ENCODE peak calls at places on chromosomes 5 and 9, in five cellular contexts. M is fibroblast of pulmonary artery, R is ovary, G is transverse colon, X is lung. W is an unnamed sample.

GRCh38 chr9:107856633-107857032 is 367.1 kb upstream of the KLF4 start:
- DNase-seq in M (no peak), R (no peak), G (no peak), X (no peak), W (no peak)

GRCh38 chr9:109755040-109755439 is 25.0 kb upstream of the PALM2AKAP2 start:
- DNase-seq in M (no peak), R (no peak), G (no peak), X (no peak), W (no peak)

GRCh38 chr9:26789959-26790358 is 102.6 kb downstream of the CAAP1 start:
- DNase-seq in M (no peak), R (no peak), G (no peak), X (no peak), W (peak; percentile 55)

GRCh38 chr5:176726746-176727527 is 79.7 kb downstream of the TSPAN17 start:
- DNase-seq in M (no peak), R (no peak), G (no peak), X (no peak), W (no peak)

GRCh38 chr5:98425626-98426025 is 347.8 kb upstream of the RGMB start:
- DNase-seq in M (no peak), R (no peak), G (no peak), X (no peak), W (no peak)

GRCh38 chr9:133075925-133076324 is 14.1 kb downstream of the CEL start:
- DNase-seq in M (peak; percentile 78), R (no peak), G (no peak), X (no peak), W (peak; percentile 36)

GRCh38 chr5:10695759-10696543 is 65.1 kb downstream of the DAP start:
- DNase-seq in M (no peak), R (no peak), G (no peak), X (no peak), W (no peak)

GRCh38 chr5:72243706-72244105 is 76.3 kb downstream of the MRPS27 start:
- DNase-seq in M (no peak), R (no peak), G (no peak), X (no peak), W (no peak)

GRCh38 chr5:16596541-16596940 is 20.3 kb downstream of the RETREG1 start:
- DNase-seq in M (no peak), R (no peak), G (no peak), X (no peak), W (peak; percentile 32)

GRCh38 chr9:127534931-127535330 is 77.1 kb upstream of the STXBP1 start:
- DNase-seq in M (no peak), R (no peak), G (no peak), X (no peak), W (peak; percentile 71)

GRCh38 chr5:165573445-165573844 is 2068.0 kb downstream of the MAT2B start:
- DNase-seq in M (no peak), R (no peak), G (no peak), X (no peak), W (no peak)

GRCh38 chr5:143349127-143349526 is 54.4 kb downstream of the NR3C1 start:
- DNase-seq in M (no peak), R (no peak), G (no peak), X (no peak), W (no peak)

GRCh38 chr9:130036099-130036498 is 6.9 kb downstream of the FNBP1 start:
- DNase-seq in M (peak; percentile 44), R (no peak), G (no peak), X (no peak), W (peak; percentile 69)

GRCh38 chr9:133706651-133707050 is 31.5 kb downstream of the SARDH start:
- DNase-seq in M (no peak), R (peak; percentile 23), G (no peak), X (no peak), W (no peak)

GRCh38 chr9:72675586-72675985 is 154.2 kb downstream of the TMC1 start:
- DNase-seq in M (peak; percentile 44), R (no peak), G (no peak), X (no peak), W (peak; percentile 89)

GRCh38 chr9:272251-273213 is 57.9 kb downstream of the DOCK8 start:
- DNase-seq in M (no peak), R (no peak), G (peak; percentile 60), X (peak; percentile 33), W (peak; percentile 3)

GRCh38 chr5:24381861-24382460 is 262.8 kb downstream of the CDH10 start:
- DNase-seq in M (no peak), R (no peak), G (no peak), X (no peak), W (peak; percentile 2)

GRCh38 chr5:65986050-65986451 is 59.7 kb downstream of the ERBIN start:
- DNase-seq in M (peak; percentile 42), R (no peak), G (no peak), X (no peak), W (peak; percentile 22)

GRCh38 chr9:106689089-106689488 is 173.9 kb upstream of the ZNF462 start:
- DNase-seq in M (peak; percentile 21), R (no peak), G (no peak), X (no peak), W (no peak)

GRCh38 chr5:181205735-181206401 is 872 bp upstream of the TRIM7 start:
- DNase-seq in M (peak; percentile 41), R (peak; percentile 42), G (no peak), X (no peak), W (peak; percentile 20)

GRCh38 chr5:43804723-43805122 is 201.7 kb downstream of the NNT start:
- DNase-seq in M (no peak), R (no peak), G (no peak), X (no peak), W (no peak)

GRCh38 chr5:150402226-150402773 is 10.4 kb downstream of the CD74 start:
- DNase-seq in M (no peak), R (no peak), G (no peak), X (no peak), W (no peak)

GRCh38 chr5:120843390-120843980 is 379.4 kb downstream of the PRR16 start:
- DNase-seq in M (no peak), R (no peak), G (no peak), X (no peak), W (no peak)

GRCh38 chr5:174491761-174492350 is 232.5 kb upstream of the MSX2 start:
- DNase-seq in M (no peak), R (no peak), G (no peak), X (no peak), W (peak; percentile 30)

GRCh38 chr9:95349109-95350038 is 31.9 kb upstream of the FANCC start:
- DNase-seq in M (no peak), R (no peak), G (no peak), X (no peak), W (peak; percentile 10)

GRCh38 chr5:58775699-58776098 is 192.8 kb downstream of the RAB3C start:
- DNase-seq in M (no peak), R (no peak), G (no peak), X (no peak), W (no peak)

GRCh38 chr5:73816656-73817420 is 190.8 kb downstream of the ARHGEF28 start:
- DNase-seq in M (peak; percentile 93), R (no peak), G (no peak), X (no peak), W (peak; percentile 88)

GRCh38 chr5:142034994-142035393 is 22.2 kb upstream of the GNPDA1 start:
- DNase-seq in M (no peak), R (no peak), G (no peak), X (no peak), W (no peak)

GRCh38 chr9:98538203-98538602 is 170.5 kb downstream of the GABBR2 start:
- DNase-seq in M (no peak), R (no peak), G (no peak), X (no peak), W (no peak)

GRCh38 chr9:89891221-89892052 is 286.6 kb downstream of the GADD45G start:
- DNase-seq in M (peak; percentile 40), R (peak; percentile 79), G (peak; percentile 30), X (no peak), W (no peak)

GRCh38 chr9:17744786-17745185 is 165.9 kb downstream of the SH3GL2 start:
- DNase-seq in M (peak; percentile 34), R (no peak), G (no peak), X (no peak), W (peak; percentile 34)

GRCh38 chr5:14593326-14594036 is 11.9 kb downstream of the OTULINL start:
- DNase-seq in M (no peak), R (no peak), G (no peak), X (no peak), W (no peak)

GRCh38 chr5:150101019-150101418 is 14.7 kb upstream of the CSF1R start:
- DNase-seq in M (no peak), R (no peak), G (no peak), X (peak; percentile 22), W (no peak)

DNA sequence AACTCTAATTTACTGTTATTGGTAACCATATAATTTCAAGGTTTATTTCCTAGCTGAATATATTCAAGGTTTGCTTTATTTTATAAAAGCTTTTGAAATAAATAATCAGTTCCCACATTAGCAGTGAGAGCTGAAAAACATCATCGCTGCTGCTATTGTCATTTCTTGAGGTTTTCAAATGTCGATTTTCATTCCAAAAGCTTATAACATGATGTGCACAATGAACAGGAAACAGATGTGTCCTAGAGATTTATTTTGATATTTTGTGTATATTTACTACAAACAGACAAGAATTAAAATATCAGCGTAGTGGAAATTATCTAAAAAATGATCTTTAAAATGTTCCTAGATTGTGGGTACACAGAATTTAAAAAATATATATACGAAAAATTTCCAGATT is 10.5 kb upstream of the ITGA1 start:
- DNase-seq in M (no peak), R (no peak), G (no peak), X (no peak), W (no peak)
- H3K4me3 ChIP-seq in M (no peak overlapping the region), R (no peak overlapping the region), G (no peak overlapping the region), X (no peak overlapping the region), W (no peak overlapping the region)

GRCh38 chr9:93099551-93100264 is 3.7 kb downstream of the CARD19 start:
- DNase-seq in M (no peak), R (peak; percentile 20), G (peak; percentile 7), X (no peak), W (no peak)
- H3K4me3 ChIP-seq in M (no peak overlapping the region), R (no peak overlapping the region), G (no peak overlapping the region), X (no peak overlapping the region), W (no peak overlapping the region)

GRCh38 chr5:125410501-125411162 is 664.2 kb upstream of the ZNF608 start:
- DNase-seq in M (peak; percentile 80), R (no peak), G (no peak), X (no peak), W (peak; percentile 83)

GRCh38 chr5:125411163-125412050 is 665.0 kb upstream of the ZNF608 start:
- DNase-seq in M (peak; percentile 78), R (no peak), G (peak; percentile 33), X (no peak), W (peak; percentile 62)

GRCh38 chr5:125408582-125409069 is 662.2 kb upstream of the ZNF608 start:
- DNase-seq in M (peak; percentile 77), R (peak; percentile 34), G (peak; percentile 35), X (no peak), W (peak; percentile 96)

GRCh38 chr5:125409101-125409495 is 662.7 kb upstream of the ZNF608 start:
- DNase-seq in M (no peak), R (no peak), G (peak; percentile 12), X (no peak), W (peak; percentile 61)

GRCh38 chr5:125409496-125410351 is 663.3 kb upstream of the ZNF608 start:
- DNase-seq in M (no peak), R (no peak), G (no peak), X (no peak), W (peak; percentile 24)
- H3K4me3 ChIP-seq in M (no peak overlapping the region), R (peak overlapping the region; percentile 7), G (no peak overlapping the region), X (no peak overlapping the region), W (no peak overlapping the region)

DNA sequence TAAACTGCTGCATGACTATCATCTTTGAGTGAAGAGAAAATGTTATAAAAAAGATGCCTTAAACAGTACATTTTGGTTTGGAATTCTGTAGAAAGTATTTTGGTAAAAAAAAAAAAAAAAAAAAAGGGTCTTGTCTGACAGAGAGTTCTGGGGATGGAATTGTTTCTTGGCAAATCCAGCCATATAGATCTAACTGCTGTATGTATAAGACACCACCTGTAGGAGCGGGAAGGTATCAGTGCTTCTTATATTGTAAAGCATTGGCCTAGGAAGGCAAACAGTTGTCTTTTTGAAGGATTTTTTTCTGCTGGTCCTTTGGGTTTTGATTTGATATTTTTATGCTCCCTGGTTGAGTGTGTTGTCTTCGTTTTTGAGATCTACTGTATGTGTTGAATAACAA is 2.8 kb downstream of the PURA start:
- DNase-seq in M (no peak), R (no peak), G (no peak), X (no peak), W (no peak)
- H3K4me3 ChIP-seq in M (no peak overlapping the region), R (no peak overlapping the region), G (no peak overlapping the region), X (no peak overlapping the region), W (no peak overlapping the region)